ENCODE peak calls at places on chromosomes 11 and 22, in four cellular contexts. L, I, E and A are unnamed samples. For H3K27me3 and H3K36me3, the result is how much of the 10 kb centered on the place peaks cover.

GRCh38 chr11:83064011-83064410 is 7.7 kb downstream of the RAB30 start:
- DNase-seq in L (no peak), I (no peak), E (no peak), A (no peak)

GRCh38 chr11:94544582-94544831 is 786 bp downstream of the FUT4 start:
- DNase-seq in L (no peak), I (no peak), E (no peak), A (no peak)

GRCh38 chr11:74717211-74717997 is 13.8 kb downstream of the CHRDL2 start:
- DNase-seq in L (no peak), I (no peak), E (peak), A (no peak)

GRCh38 chr11:101974255-101974654 is 57.9 kb upstream of the ANGPTL5 start:
- DNase-seq in L (no peak), I (no peak), E (peak), A (no peak)

GRCh38 chr22:26579331-26579886 is 10.5 kb downstream of the TPST2 start:
- DNase-seq in L (no peak), I (no peak), E (no peak), A (no peak)

GRCh38 chr11:73528420-73528819 is 69.5 kb downstream of the FAM168A start:
- DNase-seq in L (no peak), I (no peak), E (no peak), A (no peak)

GRCh38 chr11:67615455-67616430 is 9.0 kb downstream of the NDUFV1 start:
- DNase-seq in L (peak), I (peak), E (no peak), A (peak)

GRCh38 chr11:124899376-124900145 is 1.9 kb upstream of the ROBO4 start:
- DNase-seq in L (no peak), I (no peak), E (peak), A (peak)

GRCh38 chr11:64204464-64204989 is 2.0 kb upstream of the FERMT3 start:
- DNase-seq in L (peak), I (peak), E (peak), A (peak)

GRCh38 chr11:66686801-66687750 is 9.4 kb upstream of the RBM4B start:
- DNase-seq in L (no peak), I (no peak), E (no peak), A (peak)

GRCh38 chr11:79441159-79441875 is 487 bp upstream of the TENM4 start:
- DNase-seq in L (no peak), I (no peak), E (no peak), A (peak)

GRCh38 chr11:63445720-63446119 is 45.2 kb downstream of the PLAAT5 start:
- DNase-seq in L (no peak), I (no peak), E (no peak), A (no peak)

GRCh38 chr11:128291043-128291442 is 296.3 kb downstream of the ETS1 start:
- DNase-seq in L (no peak), I (no peak), E (no peak), A (no peak)

GRCh38 chr22:34800265-34800664 is 265.7 kb upstream of the ISX start:
- DNase-seq in L (no peak), I (no peak), E (peak), A (no peak)

GRCh38 chr22:23086787-23087186 is 16.5 kb downstream of the GNAZ start:
- DNase-seq in L (no peak), I (no peak), E (no peak), A (no peak)

GRCh38 chr11:132402056-132402684 is 1031.8 kb downstream of the NTM start:
- DNase-seq in L (peak), I (no peak), E (peak), A (peak)

GRCh38 chr11:113960702-113961330 is 14.1 kb upstream of the HTR3A start:
- DNase-seq in L (no peak), I (no peak), E (no peak), A (no peak)

GRCh38 chr11:61152816-61153592 is 8.2 kb downstream of the VPS37C start:
- DNase-seq in L (no peak), I (no peak), E (peak), A (no peak)

GRCh38 chr22:50569896-50570535 is 7.3 kb upstream of the SYCE3 start:
- DNase-seq in L (no peak), I (no peak), E (no peak), A (peak)

GRCh38 chr11:36594316-36594989 is at the start of gene IFTAP:
- DNase-seq in L (peak), I (peak), E (peak), A (peak)

GRCh38 chr11:1832181-1832988 is 2.4 kb upstream of the SYT8 start:
- DNase-seq in L (peak), I (no peak), E (peak), A (peak)

GRCh38 chr11:30282289-30282631 is 40.6 kb upstream of the ARL14EP start:
- DNase-seq in L (no peak), I (no peak), E (no peak), A (no peak)

GRCh38 chr22:29375436-29376076 is 12.8 kb downstream of the AP1B1 start:
- DNase-seq in L (no peak), I (peak), E (no peak), A (no peak)

GRCh38 chr22:46622081-46622521 is 1.9 kb downstream of the GRAMD4 start:
- DNase-seq in L (no peak), I (no peak), E (no peak), A (no peak)

GRCh38 chr11:47691979-47692378 is 23.2 kb downstream of the AGBL2 start:
- DNase-seq in L (no peak), I (no peak), E (no peak), A (no peak)

GRCh38 chr22:43276311-43276710 is 66.9 kb downstream of the SCUBE1 start:
- DNase-seq in L (no peak), I (no peak), E (no peak), A (no peak)

GRCh38 chr11:59186130-59186594 is 14.2 kb downstream of the DTX4 start:
- DNase-seq in L (no peak), I (no peak), E (peak), A (peak)

GRCh38 chr11:110991621-110992355 is 253.7 kb upstream of the POU2AF2 start:
- DNase-seq in L (no peak), I (peak), E (peak), A (no peak)

GRCh38 chr11:116931206-116931953 is 94.0 kb upstream of the APOA1 start:
- DNase-seq in L (no peak), I (no peak), E (no peak), A (no peak)

GRCh38 chr11:133947298-133947905 is 9.4 kb downstream of the IGSF9B start:
- DNase-seq in L (peak), I (no peak), E (peak), A (peak)

GRCh38 chr22:44693145-44693544 is 8.9 kb upstream of the PRR5 start:
- DNase-seq in L (no peak), I (no peak), E (no peak), A (no peak)
- H3K4me3 ChIP-seq in L (no peak), I (no peak), E (no peak), A (no peak)

DNA sequence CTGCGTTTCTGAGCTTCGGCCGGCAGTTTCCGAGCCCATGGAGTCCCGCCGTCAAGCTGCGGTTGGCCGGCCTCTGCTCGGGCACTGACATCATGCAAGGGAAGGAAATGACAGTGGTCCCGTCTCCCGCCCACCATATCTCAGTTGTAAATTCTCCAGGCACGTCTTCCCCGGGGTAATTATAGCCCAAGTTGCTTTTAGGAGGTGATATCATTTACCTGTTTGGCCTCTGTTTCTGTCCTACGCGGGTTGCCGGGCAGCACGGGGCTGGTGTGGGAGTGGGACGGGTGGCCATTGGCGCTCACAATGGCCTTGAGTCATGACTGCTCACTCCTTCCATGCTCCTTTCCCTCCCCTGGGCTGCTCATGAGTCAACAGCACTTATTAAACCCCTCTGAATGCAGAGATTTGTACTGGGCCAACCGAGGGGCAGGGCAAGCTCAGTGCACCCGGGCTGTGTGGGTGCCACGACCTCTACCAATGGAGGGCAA is 4.2 kb upstream of the ANO1 start:
- DNase-seq in L (no peak), I (no peak), E (peak), A (peak)
- H3K27me3 ChIP-seq in L (half or more), I (under half), E (half or more), A (under half)

GRCh38 chr11:118596226-118596625 is 11.2 kb upstream of the PHLDB1 start:
- DNase-seq in L (no peak), I (no peak), E (no peak), A (no peak)
- H3K36me3 ChIP-seq in L (half or more), I (under half), E (half or more), A (under half)

GRCh38 chr11:108663154-108663877 is 1.6 kb upstream of the DDX10 start:
- DNase-seq in L (no peak), I (no peak), E (no peak), A (no peak)

GRCh38 chr11:108666373-108666772 is 1.5 kb downstream of the DDX10 start:
- DNase-seq in L (no peak), I (no peak), E (no peak), A (no peak)

GRCh38 chr11:108664730-108665525 is at the start of gene DDX10:
- DNase-seq in L (peak), I (peak), E (peak), A (peak)

GRCh38 chr11:108662700-108663099 is 2.2 kb upstream of the DDX10 start:
- DNase-seq in L (no peak), I (no peak), E (no peak), A (no peak)

DNA sequence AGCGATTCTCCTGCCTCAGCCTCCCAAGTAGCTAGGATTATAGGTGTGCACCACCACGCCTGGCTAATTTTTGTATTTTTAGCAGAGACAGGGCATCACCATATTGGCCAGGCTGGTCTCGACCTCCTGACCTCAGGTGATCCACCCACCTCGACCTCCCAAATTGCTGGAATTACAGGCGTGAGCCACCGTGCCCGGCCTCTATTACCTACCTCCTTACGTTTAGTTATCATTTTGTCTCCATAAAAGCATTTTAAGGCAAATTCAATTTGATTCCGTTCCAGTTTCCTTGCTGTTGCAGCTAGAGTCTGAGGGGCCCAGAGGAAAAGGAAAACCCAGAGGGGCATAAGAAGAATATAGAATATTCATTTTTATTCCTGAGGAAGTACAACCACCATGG is 628 bp upstream of the DDX10 start:
- DNase-seq in L (no peak), I (no peak), E (no peak), A (no peak)
- H3K4me3 ChIP-seq in L (peak), I (peak), E (peak), A (peak)

GRCh38 chr11:71106671-71107070 is 145.7 kb downstream of the SHANK2 start:
- DNase-seq in L (no peak), I (no peak), E (no peak), A (no peak)

GRCh38 chr11:71108013-71108865 is 144.1 kb downstream of the SHANK2 start:
- DNase-seq in L (no peak), I (no peak), E (no peak), A (no peak)

GRCh38 chr11:71112454-71112853 is 139.9 kb downstream of the SHANK2 start:
- DNase-seq in L (no peak), I (no peak), E (no peak), A (peak)

GRCh38 chr11:71109186-71109585 is 143.2 kb downstream of the SHANK2 start:
- DNase-seq in L (no peak), I (no peak), E (no peak), A (no peak)

GRCh38 chr11:71109586-71109985 is 142.8 kb downstream of the SHANK2 start:
- DNase-seq in L (no peak), I (no peak), E (no peak), A (no peak)
- H3K27me3 ChIP-seq in L (under half), I (under half), E (under half), A (under half)

GRCh38 chr11:19872526-19873135 is 160.0 kb downstream of the NAV2 start:
- DNase-seq in L (no peak), I (no peak), E (no peak), A (peak)
- H3K36me3 ChIP-seq in L (under half), I (under half), E (half or more), A (under half)

DNA sequence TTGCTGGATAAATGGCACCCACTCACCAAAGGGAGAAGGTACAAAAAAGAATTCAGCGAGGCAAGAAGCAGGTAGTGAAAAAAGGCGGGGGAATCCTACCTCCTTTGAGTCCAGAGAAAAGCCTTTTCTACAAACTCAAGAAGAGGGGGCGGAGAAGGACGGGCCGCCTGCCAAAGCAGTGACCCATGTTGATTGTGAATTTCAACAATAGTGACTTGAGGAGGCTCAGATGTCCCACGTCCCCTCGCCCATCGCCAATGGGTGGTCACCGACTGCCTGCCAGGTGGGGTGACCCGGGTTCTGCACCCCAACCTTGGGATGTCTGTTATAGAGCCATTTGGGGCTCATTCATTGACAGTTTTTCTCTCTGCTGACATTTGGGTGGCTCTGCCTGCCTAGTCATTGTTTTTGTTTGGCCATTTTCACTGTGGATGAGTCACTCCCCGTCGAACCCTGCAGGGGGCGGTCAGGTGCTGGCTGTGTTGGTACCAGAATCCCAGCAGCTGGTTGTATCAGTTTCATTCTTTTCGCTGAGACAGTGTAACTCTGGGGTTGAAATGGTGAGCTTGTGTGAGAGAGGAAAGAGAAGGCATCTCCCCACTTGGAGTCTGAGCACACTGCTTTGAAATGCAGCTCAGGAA is 163.4 kb upstream of the NCAM1 start:
- DNase-seq in L (no peak), I (peak), E (no peak), A (peak)
- H3K4me3 ChIP-seq in L (no peak), I (no peak), E (no peak), A (no peak)